ENCODE peak calls at places on chromosomes 4 and X, in seven cellular contexts. One of them, this sample, is unnamed.

GRCh38 chr4:98620087-98620784 is 38.2 kb downstream of the TSPAN5 start:
- DNase-seq in CD14-positive monocyte: no peak
- DNase-seq in stomach: no peak
- DNase-seq in neuronal stem cell: no peak
- DNase-seq in AG04450: no peak
- DNase-seq in foreskin melanocyte: no peak
- DNase-seq in stimulated activated CD8-positive, alpha-beta memory T cell treated with anti-CD3 and anti-CD28 coated beads, Interleukin-7, amount 100 ng/mL, for 1 hour: no peak
- DNase-seq in this sample: no peak

GRCh38 chr4:94412019-94413017 is 39.4 kb upstream of the PDLIM5 start:
- DNase-seq in CD14-positive monocyte: no peak
- DNase-seq in neuronal stem cell: no peak
- DNase-seq in stomach: no peak
- DNase-seq in stimulated activated CD8-positive, alpha-beta memory T cell treated with anti-CD3 and anti-CD28 coated beads, Interleukin-7, amount 100 ng/mL, for 1 hour: no peak
- DNase-seq in AG04450: peak
- DNase-seq in foreskin melanocyte: peak
- DNase-seq in this sample: no peak

GRCh38 chr4:80425701-80426100 is 90.2 kb downstream of the CFAP299 start:
- DNase-seq in stomach: no peak
- DNase-seq in neuronal stem cell: no peak
- DNase-seq in AG04450: no peak
- DNase-seq in foreskin melanocyte: no peak
- DNase-seq in CD14-positive monocyte: no peak
- DNase-seq in stimulated activated CD8-positive, alpha-beta memory T cell treated with anti-CD3 and anti-CD28 coated beads, Interleukin-7, amount 100 ng/mL, for 1 hour: no peak
- DNase-seq in this sample: no peak

GRCh38 chrX:1516596-1517104 is 20.3 kb downstream of the P2RY8 start:
- DNase-seq in stimulated activated CD8-positive, alpha-beta memory T cell treated with anti-CD3 and anti-CD28 coated beads, Interleukin-7, amount 100 ng/mL, for 1 hour: no peak
- DNase-seq in foreskin melanocyte: no peak
- DNase-seq in stomach: no peak
- DNase-seq in neuronal stem cell: no peak
- DNase-seq in AG04450: no peak
- DNase-seq in CD14-positive monocyte: no peak
- DNase-seq in this sample: no peak

GRCh38 chrX:100411802-100412333 is 1.8 kb upstream of the PCDH19 start:
- DNase-seq in foreskin melanocyte: no peak
- DNase-seq in stimulated activated CD8-positive, alpha-beta memory T cell treated with anti-CD3 and anti-CD28 coated beads, Interleukin-7, amount 100 ng/mL, for 1 hour: no peak
- DNase-seq in stomach: no peak
- DNase-seq in AG04450: no peak
- DNase-seq in CD14-positive monocyte: no peak
- DNase-seq in neuronal stem cell: no peak
- DNase-seq in this sample: no peak

GRCh38 chr4:169658196-169658595 is 37.8 kb downstream of the CLCN3 start:
- DNase-seq in foreskin melanocyte: no peak
- DNase-seq in CD14-positive monocyte: no peak
- DNase-seq in stimulated activated CD8-positive, alpha-beta memory T cell treated with anti-CD3 and anti-CD28 coated beads, Interleukin-7, amount 100 ng/mL, for 1 hour: no peak
- DNase-seq in neuronal stem cell: no peak
- DNase-seq in AG04450: no peak
- DNase-seq in stomach: no peak
- DNase-seq in this sample: no peak

GRCh38 chrX:41526925-41527324 is 79.8 kb downstream of the NYX start:
- DNase-seq in AG04450: no peak
- DNase-seq in stimulated activated CD8-positive, alpha-beta memory T cell treated with anti-CD3 and anti-CD28 coated beads, Interleukin-7, amount 100 ng/mL, for 1 hour: no peak
- DNase-seq in CD14-positive monocyte: no peak
- DNase-seq in foreskin melanocyte: no peak
- DNase-seq in neuronal stem cell: no peak
- DNase-seq in stomach: no peak
- DNase-seq in this sample: no peak

GRCh38 chr4:38751341-38752043 is 31.3 kb downstream of the TLR10 start:
- DNase-seq in foreskin melanocyte: no peak
- DNase-seq in stomach: no peak
- DNase-seq in AG04450: no peak
- DNase-seq in stimulated activated CD8-positive, alpha-beta memory T cell treated with anti-CD3 and anti-CD28 coated beads, Interleukin-7, amount 100 ng/mL, for 1 hour: no peak
- DNase-seq in CD14-positive monocyte: no peak
- DNase-seq in neuronal stem cell: no peak
- DNase-seq in this sample: no peak

GRCh38 chr4:158277558-158277957 is 67.3 kb downstream of the TMEM144 start:
- DNase-seq in CD14-positive monocyte: no peak
- DNase-seq in stimulated activated CD8-positive, alpha-beta memory T cell treated with anti-CD3 and anti-CD28 coated beads, Interleukin-7, amount 100 ng/mL, for 1 hour: no peak
- DNase-seq in AG04450: no peak
- DNase-seq in neuronal stem cell: no peak
- DNase-seq in stomach: no peak
- DNase-seq in foreskin melanocyte: no peak
- DNase-seq in this sample: no peak

GRCh38 chrX:119503484-119503861 is 35.2 kb downstream of the SLC25A5 start:
- DNase-seq in stimulated activated CD8-positive, alpha-beta memory T cell treated with anti-CD3 and anti-CD28 coated beads, Interleukin-7, amount 100 ng/mL, for 1 hour: no peak
- DNase-seq in CD14-positive monocyte: no peak
- DNase-seq in foreskin melanocyte: no peak
- DNase-seq in AG04450: no peak
- DNase-seq in neuronal stem cell: no peak
- DNase-seq in stomach: peak
- DNase-seq in this sample: no peak

GRCh38 chr4:43757147-43757546 is 691.5 kb downstream of the KCTD8 start:
- DNase-seq in foreskin melanocyte: no peak
- DNase-seq in stomach: peak
- DNase-seq in neuronal stem cell: no peak
- DNase-seq in CD14-positive monocyte: no peak
- DNase-seq in stimulated activated CD8-positive, alpha-beta memory T cell treated with anti-CD3 and anti-CD28 coated beads, Interleukin-7, amount 100 ng/mL, for 1 hour: no peak
- DNase-seq in AG04450: no peak
- DNase-seq in this sample: no peak

GRCh38 chr4:76950846-76951321 is 1.3 kb downstream of the SEPTIN11 start:
- DNase-seq in stimulated activated CD8-positive, alpha-beta memory T cell treated with anti-CD3 and anti-CD28 coated beads, Interleukin-7, amount 100 ng/mL, for 1 hour: no peak
- DNase-seq in CD14-positive monocyte: no peak
- DNase-seq in stomach: no peak
- DNase-seq in foreskin melanocyte: peak
- DNase-seq in neuronal stem cell: no peak
- DNase-seq in AG04450: no peak
- DNase-seq in this sample: no peak

GRCh38 chr4:98794565-98795205 is 134.2 kb downstream of the EIF4E start:
- DNase-seq in neuronal stem cell: no peak
- DNase-seq in stomach: no peak
- DNase-seq in CD14-positive monocyte: no peak
- DNase-seq in AG04450: peak
- DNase-seq in stimulated activated CD8-positive, alpha-beta memory T cell treated with anti-CD3 and anti-CD28 coated beads, Interleukin-7, amount 100 ng/mL, for 1 hour: no peak
- DNase-seq in foreskin melanocyte: no peak
- DNase-seq in this sample: peak

GRCh38 chrX:55758033-55758432 is 40.5 kb downstream of the RRAGB start:
- DNase-seq in neuronal stem cell: no peak
- DNase-seq in stomach: no peak
- DNase-seq in stimulated activated CD8-positive, alpha-beta memory T cell treated with anti-CD3 and anti-CD28 coated beads, Interleukin-7, amount 100 ng/mL, for 1 hour: no peak
- DNase-seq in foreskin melanocyte: no peak
- DNase-seq in AG04450: no peak
- DNase-seq in CD14-positive monocyte: no peak
- DNase-seq in this sample: no peak

GRCh38 chr4:37685211-37685725 is 908 bp downstream of the RELL1 start:
- DNase-seq in foreskin melanocyte: peak
- DNase-seq in stomach: no peak
- DNase-seq in stimulated activated CD8-positive, alpha-beta memory T cell treated with anti-CD3 and anti-CD28 coated beads, Interleukin-7, amount 100 ng/mL, for 1 hour: peak
- DNase-seq in neuronal stem cell: no peak
- DNase-seq in AG04450: peak
- DNase-seq in CD14-positive monocyte: no peak
- DNase-seq in this sample: no peak

GRCh38 chrX:6941041-6941440 is 206.5 kb upstream of the STS start:
- DNase-seq in foreskin melanocyte: no peak
- DNase-seq in stimulated activated CD8-positive, alpha-beta memory T cell treated with anti-CD3 and anti-CD28 coated beads, Interleukin-7, amount 100 ng/mL, for 1 hour: no peak
- DNase-seq in stomach: no peak
- DNase-seq in neuronal stem cell: no peak
- DNase-seq in AG04450: no peak
- DNase-seq in CD14-positive monocyte: no peak
- DNase-seq in this sample: no peak

GRCh38 chr4:168272488-168272887 is 46.1 kb downstream of the DDX60 start:
- DNase-seq in CD14-positive monocyte: no peak
- DNase-seq in stimulated activated CD8-positive, alpha-beta memory T cell treated with anti-CD3 and anti-CD28 coated beads, Interleukin-7, amount 100 ng/mL, for 1 hour: no peak
- DNase-seq in AG04450: no peak
- DNase-seq in stomach: no peak
- DNase-seq in neuronal stem cell: no peak
- DNase-seq in foreskin melanocyte: no peak
- DNase-seq in this sample: no peak

GRCh38 chr4:41410049-41410448 is 127.9 kb upstream of the LIMCH1 start:
- DNase-seq in stomach: no peak
- DNase-seq in neuronal stem cell: no peak
- DNase-seq in foreskin melanocyte: no peak
- DNase-seq in stimulated activated CD8-positive, alpha-beta memory T cell treated with anti-CD3 and anti-CD28 coated beads, Interleukin-7, amount 100 ng/mL, for 1 hour: no peak
- DNase-seq in CD14-positive monocyte: no peak
- DNase-seq in AG04450: no peak
- DNase-seq in this sample: no peak